ENCODE peak calls at places on chromosomes 16 and 17, in nine cellular contexts. F is HCT116, D is suprapubic skin, S is PC-9, K is heart left ventricle, R is left ventricle myocardium inferior, V is OCI-LY7, E is mucosa of descending colon, G is H9. T is an unnamed sample.

GRCh38 chr16:89986600-89986999 is 32.7 kb downstream of the DBNDD1 start:
- DNase-seq in F (no peak), D (no peak), S (no peak), K (no peak), R (no peak), V (no peak), E (no peak), G (no peak), T (no peak)

GRCh38 chr17:35536664-35537160 is 766 bp downstream of the SLFN12L start:
- DNase-seq in F (no peak), D (no peak), S (no peak), K (no peak), R (no peak), V (no peak), E (no peak), G (no peak), T (no peak)

GRCh38 chr17:5571281-5571680 is 13.0 kb downstream of the NLRP1 start:
- DNase-seq in F (no peak), D (no peak), S (no peak), K (no peak), R (no peak), V (no peak), E (no peak), G (no peak), T (no peak)

GRCh38 chr17:49407981-49408501 is 6.6 kb downstream of the PHB1 start:
- DNase-seq in F (peak; percentile 50), D (peak; percentile 74), S (peak; percentile 58), K (peak; percentile 67), R (peak; percentile 66), V (peak; percentile 82), E (peak; percentile 94), G (peak; percentile 92), T (peak; percentile 66)

GRCh38 chr17:75012320-75013076 is at the start of gene MRPL58:
- DNase-seq in F (peak; percentile 84), D (peak; percentile 90), S (peak; percentile 74), K (peak; percentile 83), R (peak; percentile 85), V (peak; percentile 94), E (peak; percentile 80), G (peak; percentile 97), T (peak; percentile 97)

GRCh38 chr17:75155191-75155601 is 884 bp upstream of the JPT1 start:
- DNase-seq in F (no peak), D (peak; percentile 46), S (peak; percentile 66), K (no peak), R (no peak), V (no peak), E (no peak), G (peak; percentile 46), T (no peak)

GRCh38 chr17:68627956-68628355 is 26.8 kb upstream of the FAM20A start:
- DNase-seq in F (no peak), D (no peak), S (no peak), K (no peak), R (no peak), V (no peak), E (peak; percentile 17), G (peak; percentile 46), T (no peak)

GRCh38 chr17:82317394-82318168 is at the start of gene CD7:
- DNase-seq in F (no peak), D (no peak), S (no peak), K (no peak), R (no peak), V (no peak), E (no peak), G (no peak), T (no peak)

GRCh38 chr16:12054396-12054795 is 77.9 kb downstream of the SNX29 start:
- DNase-seq in F (no peak), D (peak; percentile 32), S (no peak), K (no peak), R (no peak), V (no peak), E (no peak), G (no peak), T (no peak)

GRCh38 chr17:57121308-57122042 is 36.4 kb downstream of the AKAP1 start:
- DNase-seq in F (no peak), D (no peak), S (no peak), K (no peak), R (no peak), V (peak; percentile 54), E (no peak), G (peak; percentile 72), T (peak; percentile 34)

GRCh38 chr16:87685766-87686165 is 80.0 kb downstream of the KLHDC4 start:
- DNase-seq in F (no peak), D (no peak), S (no peak), K (no peak), R (no peak), V (no peak), E (no peak), G (no peak), T (no peak)

GRCh38 chr17:64403881-64404460 is 13.3 kb upstream of the PECAM1 start:
- DNase-seq in F (no peak), D (no peak), S (no peak), K (no peak), R (no peak), V (no peak), E (no peak), G (no peak), T (no peak)

GRCh38 chr16:78183886-78184553 is 84.6 kb downstream of the WWOX start:
- DNase-seq in F (no peak), D (no peak), S (no peak), K (no peak), R (no peak), V (no peak), E (no peak), G (no peak), T (no peak)

GRCh38 chr17:57949649-57950048 is 5.6 kb downstream of the CUEDC1 start:
- DNase-seq in F (no peak), D (no peak), S (peak; percentile 50), K (no peak), R (no peak), V (no peak), E (peak; percentile 57), G (no peak), T (peak; percentile 53)

GRCh38 chr16:6695666-6696065 is 637.0 kb upstream of the RBFOX1 start:
- DNase-seq in F (no peak), D (no peak), S (no peak), K (no peak), R (no peak), V (no peak), E (no peak), G (no peak), T (no peak)
- H3K9me3 ChIP-seq in F (no peaks in the 10 kb centered on the region), D (no peaks in the 10 kb centered on the region), S (no peaks in the 10 kb centered on the region), K (no peaks in the 10 kb centered on the region), R (peaks cover 7% of the 10 kb centered on the region), V (no peaks in the 10 kb centered on the region), E (no peaks in the 10 kb centered on the region), G (no peaks in the 10 kb centered on the region), T (no peaks in the 10 kb centered on the region)

GRCh38 chr17:70984873-70985272 is 815.5 kb downstream of the KCNJ2 start:
- DNase-seq in F (no peak), D (no peak), S (no peak), K (no peak), R (no peak), V (no peak), E (no peak), G (no peak), T (no peak)

GRCh38 chr17:70987867-70988340 is 818.6 kb downstream of the KCNJ2 start:
- DNase-seq in F (no peak), D (no peak), S (no peak), K (no peak), R (no peak), V (no peak), E (no peak), G (peak; percentile 71), T (no peak)

GRCh38 chr17:70989301-70989700 is 820.0 kb downstream of the KCNJ2 start:
- DNase-seq in F (no peak), D (no peak), S (no peak), K (no peak), R (no peak), V (no peak), E (no peak), G (no peak), T (no peak)
- H3K9me3 ChIP-seq in F (no peaks in the 10 kb centered on the region), D (peaks cover 2% of the 10 kb centered on the region), S (peaks cover 14% of the 10 kb centered on the region), K (no peaks in the 10 kb centered on the region), R (peaks cover 22% of the 10 kb centered on the region), V (no peaks in the 10 kb centered on the region), E (peaks cover 8% of the 10 kb centered on the region), G (peaks cover 10% of the 10 kb centered on the region), T (peaks cover 20% of the 10 kb centered on the region)

GRCh38 chr16:67594256-67594915 is 32.1 kb downstream of the CTCF start:
- DNase-seq in F (no peak), D (no peak), S (no peak), K (no peak), R (no peak), V (no peak), E (no peak), G (no peak), T (no peak)

GRCh38 chr16:67593288-67593687 is 31.0 kb downstream of the CTCF start:
- DNase-seq in F (no peak), D (no peak), S (no peak), K (no peak), R (no peak), V (no peak), E (no peak), G (no peak), T (no peak)

GRCh38 chr16:67593701-67594100 is 31.4 kb downstream of the CTCF start:
- DNase-seq in F (no peak), D (no peak), S (no peak), K (no peak), R (no peak), V (no peak), E (no peak), G (no peak), T (no peak)

GRCh38 chr16:67598527-67598926 is 36.2 kb downstream of the CTCF start:
- DNase-seq in F (no peak), D (no peak), S (no peak), K (no peak), R (no peak), V (no peak), E (no peak), G (no peak), T (no peak)

DNA sequence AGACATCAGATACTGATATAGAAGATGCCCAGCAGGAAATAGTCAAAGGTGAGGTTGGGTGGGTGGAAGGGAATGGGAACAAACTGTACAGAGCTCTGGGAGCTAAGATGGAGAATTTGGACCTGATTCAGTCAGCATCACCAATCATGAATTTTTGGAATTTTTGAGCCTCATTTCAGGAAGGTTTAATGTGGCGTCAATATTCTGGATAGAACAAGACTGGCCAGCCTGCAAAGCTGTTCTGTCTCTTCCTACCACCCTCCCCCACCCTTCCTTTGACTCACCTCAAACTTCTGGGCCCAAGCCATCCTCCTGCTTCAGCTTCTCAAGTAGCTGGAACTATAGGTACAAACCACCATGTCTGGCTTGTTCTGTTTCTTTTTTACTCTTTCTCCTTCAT is 32.6 kb downstream of the CTCF start:
- DNase-seq in F (no peak), D (no peak), S (no peak), K (no peak), R (no peak), V (no peak), E (no peak), G (no peak), T (no peak)
- H3K9me3 ChIP-seq in F (no peaks in the 10 kb centered on the region), D (no peaks in the 10 kb centered on the region), S (no peaks in the 10 kb centered on the region), K (no peaks in the 10 kb centered on the region), R (no peaks in the 10 kb centered on the region), V (no peaks in the 10 kb centered on the region), E (no peaks in the 10 kb centered on the region), G (no peaks in the 10 kb centered on the region), T (no peaks in the 10 kb centered on the region)

GRCh38 chr16:3295783-3296182 is 9.4 kb downstream of the TIGD7 start:
- DNase-seq in F (no peak), D (no peak), S (no peak), K (no peak), R (no peak), V (no peak), E (no peak), G (no peak), T (no peak)
- H3K9me3 ChIP-seq in F (peaks cover 6% of the 10 kb centered on the region), D (peaks cover 62% of the 10 kb centered on the region), S (peaks cover 62% of the 10 kb centered on the region), K (no peaks in the 10 kb centered on the region), R (peaks cover 100% of the 10 kb centered on the region), V (no peaks in the 10 kb centered on the region), E (peaks cover 88% of the 10 kb centered on the region), G (peaks cover 13% of the 10 kb centered on the region), T (peaks cover 42% of the 10 kb centered on the region)

GRCh38 chr17:512926-513325 is 160.3 kb upstream of the RPH3AL start:
- DNase-seq in F (no peak), D (no peak), S (no peak), K (no peak), R (no peak), V (no peak), E (no peak), G (no peak), T (no peak)
- H3K9me3 ChIP-seq in F (no peaks in the 10 kb centered on the region), D (no peaks in the 10 kb centered on the region), S (no peaks in the 10 kb centered on the region), K (no peaks in the 10 kb centered on the region), R (no peaks in the 10 kb centered on the region), V (no peaks in the 10 kb centered on the region), E (no peaks in the 10 kb centered on the region), G (peaks cover 12% of the 10 kb centered on the region), T (no peaks in the 10 kb centered on the region)